ENCODE peak calls at places on chromosomes 16 and 17, in eight cellular contexts. A is SK-N-SH, D is GM23338, I is HCT116, H is GM12878, T is K562, S is A549, L is HL-60. R is an unnamed sample.
A peak's percentile ranks its signal among the peaks of the same experiment; 100 is the strongest.

GRCh38 chr17:37327341-37328090 is 48.3 kb upstream of the C17orf78 start:
- DNase-seq in S (no peak), L (no peak), D (no peak), I (no peak), T (no peak), A (no peak), H (no peak), R (no peak)

GRCh38 chr17:63420868-63421680 is 25.0 kb downstream of the CYB561 start:
- DNase-seq in D (no peak), S (no peak), I (no peak), L (no peak), H (no peak), A (no peak), T (no peak), R (no peak)

GRCh38 chr17:78665952-78666920 is 89.0 kb upstream of the DNAH17 start:
- DNase-seq in I (no peak), D (no peak), H (no peak), A (no peak), L (peak; percentile 15), T (peak; percentile 84), S (no peak), R (no peak)

GRCh38 chr16:48556210-48556912 is 53.6 kb downstream of the N4BP1 start:
- DNase-seq in L (no peak), T (no peak), I (no peak), D (no peak), H (no peak), A (no peak), S (no peak), R (no peak)

GRCh38 chr17:70905796-70906195 is 736.5 kb downstream of the KCNJ2 start:
- DNase-seq in L (no peak), T (no peak), S (no peak), I (peak; percentile 21), H (no peak), D (no peak), A (no peak), R (no peak)

GRCh38 chr16:88338111-88338510 is 44.6 kb upstream of the ZNF469 start:
- DNase-seq in T (no peak), A (no peak), H (no peak), S (no peak), D (peak; percentile 66), I (no peak), L (no peak), R (no peak)

GRCh38 chr17:82235056-82235774 is 6.4 kb downstream of the SLC16A3 start:
- DNase-seq in T (no peak), I (no peak), A (no peak), L (no peak), S (no peak), H (no peak), D (no peak), R (no peak)

GRCh38 chr16:83958137-83958810 is 5.2 kb downstream of the OSGIN1 start:
- DNase-seq in H (no peak), A (peak; percentile 77), S (no peak), T (no peak), L (no peak), D (no peak), I (no peak), R (no peak)

GRCh38 chr17:50584749-50585148 is 24.2 kb downstream of the CACNA1G start:
- DNase-seq in A (no peak), L (no peak), T (no peak), D (no peak), H (no peak), S (no peak), I (no peak), R (no peak)

GRCh38 chr17:5661486-5662125 is 77.3 kb upstream of the NLRP1 start:
- DNase-seq in A (no peak), I (no peak), H (no peak), S (no peak), T (no peak), D (peak; percentile 36), L (no peak), R (no peak)

GRCh38 chr17:40451420-40451819 is 8.2 kb downstream of the IGFBP4 start:
- DNase-seq in A (peak; percentile 89), S (no peak), L (no peak), T (no peak), H (no peak), D (no peak), I (no peak), R (no peak)

GRCh38 chr17:74635418-74635817 is 11.9 kb upstream of the CD300E start:
- DNase-seq in I (no peak), A (no peak), S (no peak), D (peak; percentile 55), T (no peak), H (peak; percentile 55), L (no peak), R (no peak)

GRCh38 chr17:10624966-10625365 is 32.1 kb downstream of the MYH3 start:
- DNase-seq in A (no peak), T (no peak), H (no peak), I (no peak), D (no peak), L (no peak), S (no peak), R (no peak)

GRCh38 chr17:49763735-49764558 is at the start of gene FAM117A:
- DNase-seq in D (peak; percentile 99), A (peak; percentile 100), T (peak; percentile 99), S (peak; percentile 100), I (peak; percentile 100), L (peak; percentile 100), H (peak; percentile 99), R (peak; percentile 67)

GRCh38 chr16:89720520-89720858 is 209 bp downstream of the VPS9D1 start:
- DNase-seq in H (no peak), T (peak; percentile 61), I (no peak), S (no peak), A (peak; percentile 85), D (peak; percentile 67), L (no peak), R (no peak)

GRCh38 chr16:30470170-30470512 is 2.4 kb upstream of the ITGAL start:
- DNase-seq in A (no peak), D (no peak), S (no peak), T (no peak), L (no peak), H (no peak), I (no peak), R (no peak)

GRCh38 chr17:20989991-20990855 is 52.6 kb downstream of the USP22 start:
- DNase-seq in H (no peak), I (no peak), T (no peak), S (no peak), D (no peak), L (no peak), A (no peak), R (no peak)

GRCh38 chr16:50372611-50373344 is 4.0 kb upstream of the BRD7 start:
- DNase-seq in T (no peak), I (no peak), A (peak; percentile 58), H (no peak), S (no peak), D (no peak), L (no peak), R (no peak)

GRCh38 chr17:46832306-46832895 is 13.9 kb upstream of the WNT3 start:
- DNase-seq in S (no peak), I (no peak), T (no peak), L (no peak), D (no peak), A (no peak), H (no peak), R (no peak)

GRCh38 chr17:43212641-43213490 is 1.2 kb downstream of the TMEM106A start:
- DNase-seq in L (no peak), I (no peak), H (peak; percentile 37), D (no peak), A (no peak), T (no peak), S (no peak), R (no peak)
- TF ChIP-seq REST in L (no peak), I (no peak), H (no peak), D (no peak), A (no peak), T (no peak), S (no peak), R (no peak)

GRCh38 chr17:76473541-76473985 is 6.2 kb downstream of the AANAT start:
- DNase-seq in T (peak; percentile 63), A (peak; percentile 88), S (no peak), L (no peak), H (no peak), I (no peak), D (peak; percentile 81), R (no peak)
- TF ChIP-seq REST in T (no peak), A (no peak), S (no peak), L (no peak), H (no peak), I (no peak), D (no peak), R (no peak)

DNA sequence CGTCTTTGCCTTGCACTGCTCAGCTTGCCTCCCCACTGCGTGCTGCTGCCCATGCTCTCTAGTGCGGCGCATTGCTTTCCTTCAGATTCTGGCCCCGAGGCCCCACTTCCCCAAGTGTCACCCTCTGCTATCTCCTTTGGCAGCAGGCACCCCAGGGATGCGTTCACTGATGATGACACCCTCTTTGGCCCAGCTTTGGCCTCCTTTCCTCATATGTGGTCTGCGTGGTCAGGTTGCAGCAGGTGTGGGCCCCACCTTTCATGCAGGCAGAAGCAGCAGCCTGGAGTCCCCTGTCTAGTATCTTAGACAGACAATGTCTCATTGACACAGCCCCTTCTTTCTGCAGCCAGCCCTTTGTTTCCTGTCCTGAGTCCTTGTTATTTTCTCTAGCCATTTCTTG is 4.8 kb upstream of the CCL3 start:
- DNase-seq in A (no peak), D (no peak), L (peak; percentile 67), H (no peak), I (no peak), S (no peak), T (no peak), R (no peak)
- TF ChIP-seq REST in A (no peak), D (no peak), L (no peak), H (no peak), I (no peak), S (no peak), T (no peak), R (no peak)

GRCh38 chr16:8878523-8878911 is 3.6 kb upstream of the LITAFD start:
- DNase-seq in S (no peak), I (no peak), H (no peak), T (no peak), L (no peak), A (no peak), D (peak; percentile 36), R (no peak)
- TF ChIP-seq REST in S (no peak), I (no peak), H (no peak), T (no peak), L (no peak), A (no peak), D (no peak), R (no peak)

GRCh38 chr16:11022002-11022401 is 77.6 kb downstream of the CLEC16A start:
- DNase-seq in A (no peak), S (no peak), I (no peak), D (peak; percentile 30), L (no peak), T (no peak), H (no peak), R (no peak)

GRCh38 chr16:11020792-11021440 is 76.6 kb downstream of the CLEC16A start:
- DNase-seq in H (no peak), I (no peak), A (peak; percentile 71), S (no peak), L (no peak), D (no peak), T (no peak), R (no peak)

GRCh38 chr16:11023640-11024039 is 79.3 kb downstream of the CLEC16A start:
- DNase-seq in D (no peak), S (no peak), I (no peak), T (no peak), L (no peak), H (no peak), A (no peak), R (no peak)

GRCh38 chr16:11024333-11025053 is 80.1 kb downstream of the CLEC16A start:
- DNase-seq in H (no peak), A (no peak), T (no peak), D (no peak), I (peak; percentile 45), S (peak; percentile 15), L (no peak), R (no peak)

GRCh38 chr16:11025120-11025531 is 80.8 kb downstream of the CLEC16A start:
- DNase-seq in H (peak; percentile 68), L (no peak), A (no peak), I (no peak), S (no peak), T (no peak), D (no peak), R (no peak)
- TF ChIP-seq REST in H (no peak), L (no peak), A (no peak), I (no peak), S (no peak), T (no peak), D (no peak), R (no peak)